ENCODE peak calls at places on chromosomes 3 and 15, in eight cellular contexts. B is transverse colon, A is mammary epithelial cell, I is left ventricle myocardium inferior, F is MM.1S, G is aorta, S is adipocyte, X is heart right ventricle. V is an unnamed sample.
A peak's percentile ranks its signal among the peaks of the same experiment; 100 is the strongest.

GRCh38 chr3:29153811-29154210 is 127.1 kb upstream of the RBMS3 start:
- DNase-seq in B (no peak), A (no peak), X (no peak), S (no peak), G (no peak), F (no peak), I (no peak), V (no peak)

GRCh38 chr3:19155375-19155774 is 7.1 kb downstream of the KCNH8 start:
- DNase-seq in X (no peak), G (no peak), S (no peak), A (no peak), B (no peak), I (no peak), F (no peak), V (no peak)

GRCh38 chr15:48143856-48144255 is 23.1 kb downstream of the SLC24A5 start:
- DNase-seq in G (no peak), S (peak; percentile 15), A (peak; percentile 57), I (no peak), F (no peak), X (no peak), B (no peak), V (no peak)

GRCh38 chr3:168250415-168250861 is 154.7 kb upstream of the GOLIM4 start:
- DNase-seq in A (no peak), F (peak; percentile 52), I (no peak), B (no peak), X (no peak), G (peak; percentile 38), S (peak; percentile 25), V (no peak)

GRCh38 chr3:27311400-27311799 is 57.8 kb downstream of the NEK10 start:
- DNase-seq in X (no peak), G (no peak), B (no peak), S (peak; percentile 88), F (no peak), I (no peak), A (peak; percentile 92), V (no peak)

GRCh38 chr3:196661400-196661799 is 21.9 kb downstream of the NRROS start:
- DNase-seq in B (no peak), A (no peak), S (no peak), X (no peak), I (no peak), G (no peak), F (no peak), V (no peak)

GRCh38 chr15:58369261-58369699 is 62.5 kb upstream of the LIPC start:
- DNase-seq in A (no peak), X (no peak), S (no peak), I (no peak), F (no peak), G (no peak), B (no peak), V (no peak)

GRCh38 chr15:85408270-85408746 is 27.9 kb downstream of the AKAP13 start:
- DNase-seq in S (no peak), A (no peak), I (no peak), G (no peak), F (peak; percentile 42), X (no peak), B (no peak), V (no peak)

GRCh38 chr3:113241292-113242033 is 30.1 kb downstream of the BOC start:
- DNase-seq in F (no peak), A (no peak), G (no peak), S (peak; percentile 63), I (no peak), X (no peak), B (no peak), V (no peak)

GRCh38 chr3:186476044-186476468 is 68.1 kb downstream of the CRYGS start:
- DNase-seq in A (peak; percentile 48), B (no peak), X (no peak), I (no peak), F (no peak), G (no peak), S (no peak), V (no peak)

GRCh38 chr3:113626513-113627371 is 69.7 kb downstream of the USF3 start:
- DNase-seq in A (peak; percentile 55), F (peak; percentile 60), B (peak; percentile 57), X (peak; percentile 59), G (peak; percentile 79), S (peak; percentile 83), I (peak; percentile 42), V (peak; percentile 83)

GRCh38 chr3:160707187-160707789 is 30.3 kb downstream of the ARL14 start:
- DNase-seq in G (no peak), X (peak; percentile 61), F (peak; percentile 71), A (peak; percentile 36), S (peak; percentile 75), B (peak; percentile 20), I (no peak), V (no peak)

GRCh38 chr3:124878561-124879394 is 8.4 kb downstream of the ITGB5 start:
- DNase-seq in X (peak; percentile 31), S (peak; percentile 86), B (peak; percentile 16), I (no peak), A (peak; percentile 94), G (peak; percentile 75), F (no peak), V (peak; percentile 50)

GRCh38 chr15:68420186-68420684 is 11.7 kb downstream of the ITGA11 start:
- DNase-seq in A (no peak), I (no peak), G (no peak), F (no peak), S (no peak), X (peak; percentile 1), B (no peak), V (no peak)

GRCh38 chr15:65653781-65654521 is 32.2 kb downstream of the SLC24A1 start:
- DNase-seq in I (no peak), A (peak; percentile 48), G (no peak), B (no peak), X (no peak), F (no peak), S (peak; percentile 30), V (no peak)

GRCh38 chr3:172150896-172151295 is 111.5 kb downstream of the FNDC3B start:
- DNase-seq in A (no peak), G (no peak), S (no peak), I (no peak), B (no peak), F (no peak), X (no peak), V (no peak)

GRCh38 chr3:62875103-62876002 is at the start of gene CADPS:
- DNase-seq in S (peak; percentile 5), G (no peak), I (peak; percentile 15), A (no peak), F (no peak), X (peak; percentile 7), B (peak; percentile 13), V (no peak)

GRCh38 chr3:142235690-142236089 is 10.3 kb upstream of the GK5 start:
- DNase-seq in A (no peak), I (no peak), F (no peak), S (no peak), X (no peak), B (no peak), G (no peak), V (no peak)

GRCh38 chr3:78951546-78951945 is 816.3 kb downstream of the ROBO1 start:
- DNase-seq in I (no peak), X (no peak), F (no peak), A (no peak), S (no peak), G (no peak), B (no peak), V (no peak)

DNA sequence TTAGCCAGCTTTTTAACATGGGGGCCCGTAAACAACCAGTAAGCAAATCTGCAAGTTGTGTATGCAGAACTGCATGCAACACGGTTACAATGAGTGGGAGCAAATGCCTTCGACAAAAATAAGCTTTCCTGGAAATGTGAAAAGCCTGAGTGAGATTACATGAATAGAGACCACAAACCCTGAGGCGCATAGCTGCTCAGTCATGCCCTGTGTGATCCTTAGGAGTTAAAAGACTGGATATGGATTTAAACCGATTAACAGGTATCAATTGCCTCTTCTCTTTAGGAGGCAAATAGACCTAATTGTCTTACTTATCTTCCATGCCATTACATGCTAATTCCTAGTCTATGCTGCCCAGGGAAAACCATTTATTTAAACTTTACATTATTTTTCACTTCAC is 810.3 kb downstream of the ROBO1 start:
- DNase-seq in I (no peak), X (no peak), G (no peak), B (no peak), F (no peak), S (no peak), A (no peak), V (no peak)
- H3K4me1 ChIP-seq in I (no peaks in the 10 kb centered on the region), X (no peaks in the 10 kb centered on the region), G (no peaks in the 10 kb centered on the region), B (no peaks in the 10 kb centered on the region), F (no peaks in the 10 kb centered on the region), S (no peaks in the 10 kb centered on the region), A (no peaks in the 10 kb centered on the region), V (no peaks in the 10 kb centered on the region)

GRCh38 chr15:41971893-41972340 is 440 bp downstream of the EHD4 start:
- DNase-seq in X (no peak), I (peak; percentile 38), G (no peak), F (no peak), S (peak; percentile 56), A (no peak), B (no peak), V (no peak)
- H3K4me3 ChIP-seq in X (peak overlapping the region; percentile 97), I (peak overlapping the region; percentile 90), G (peak overlapping the region; percentile 57), F (peak overlapping the region; percentile 95), S (peak overlapping the region; percentile 92), A (peak overlapping the region; percentile 98), B (peak overlapping the region; percentile 82), V (peak overlapping the region; percentile 90)

DNA sequence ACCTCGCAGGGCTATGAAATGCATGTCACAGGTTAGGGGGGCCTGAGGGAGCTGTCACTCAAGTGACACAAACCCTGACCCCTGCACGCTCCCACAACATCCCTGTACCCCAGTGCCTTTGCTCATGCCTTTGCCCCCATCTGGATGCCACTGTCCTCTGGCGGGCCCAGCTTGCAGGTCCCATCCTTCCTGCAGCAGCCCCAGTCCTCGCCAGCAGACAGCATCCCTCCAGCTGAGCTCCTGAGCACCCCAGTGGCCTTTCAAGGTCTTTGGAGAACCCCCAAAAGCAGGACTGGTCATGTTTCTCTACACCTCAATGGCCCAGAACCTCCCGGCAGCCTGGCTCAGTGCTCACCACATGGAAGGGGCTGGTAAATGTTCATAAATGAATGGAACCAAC is 170.4 kb downstream of the ADAMTS17 start:
- DNase-seq in S (no peak), F (no peak), B (no peak), G (no peak), I (no peak), X (no peak), A (no peak), V (no peak)
- H3K9me3 ChIP-seq in S (peaks cover 39% of the 10 kb centered on the region), F (no peaks in the 10 kb centered on the region), B (peaks cover 15% of the 10 kb centered on the region), G (peaks cover 1% of the 10 kb centered on the region), I (peaks cover 34% of the 10 kb centered on the region), X (peaks cover 29% of the 10 kb centered on the region), A (peaks cover 16% of the 10 kb centered on the region), V (peaks cover 6% of the 10 kb centered on the region)

DNA sequence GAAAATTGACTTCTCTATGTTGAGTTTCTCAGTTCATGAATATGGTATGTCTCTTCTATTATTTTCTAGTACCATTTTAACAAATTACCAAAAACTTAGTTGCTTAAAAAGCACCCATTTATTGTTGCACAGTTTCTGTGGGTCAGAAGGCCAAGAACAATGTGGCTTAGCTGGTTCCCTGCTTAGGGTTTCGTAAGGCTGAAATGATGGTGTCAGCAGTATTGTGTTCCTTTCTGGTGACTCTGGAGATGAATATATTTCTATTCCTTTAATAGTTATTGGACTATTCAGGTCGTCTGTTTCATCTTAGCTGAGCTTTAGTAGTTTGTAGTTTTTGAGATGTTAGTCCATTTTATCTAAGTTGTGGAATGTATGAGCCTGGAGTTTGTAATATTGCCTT is 44.9 kb downstream of the IL1RAP start:
- DNase-seq in I (no peak), A (no peak), X (no peak), S (no peak), G (no peak), B (no peak), F (peak; percentile 75), V (no peak)
- H3K4me1 ChIP-seq in I (peaks cover 4% of the 10 kb centered on the region), A (peaks cover 9% of the 10 kb centered on the region), X (no peaks in the 10 kb centered on the region), S (peaks cover 5% of the 10 kb centered on the region), G (no peaks in the 10 kb centered on the region), B (no peaks in the 10 kb centered on the region), F (peaks cover 21% of the 10 kb centered on the region), V (no peaks in the 10 kb centered on the region)

V was measured in Peyer's patch.